ENCODE peak calls at places on chromosome 20, in four cellular contexts. One of them, this sample, is unnamed.

GRCh38 chr20:14127831-14128230 is 132.5 kb downstream of the MACROD2 start:
- DNase-seq in HL-60: no peak
- DNase-seq in AG09319: no peak
- DNase-seq in A549: no peak
- DNase-seq in this sample: no peak

GRCh38 chr20:47304287-47304686 is 52.2 kb downstream of the ZMYND8 start:
- DNase-seq in HL-60: no peak
- DNase-seq in AG09319: no peak
- DNase-seq in A549: no peak
- DNase-seq in this sample: no peak

GRCh38 chr20:24863356-24863755 is 85.7 kb upstream of the CST7 start:
- DNase-seq in HL-60: no peak
- DNase-seq in AG09319: peak
- DNase-seq in A549: no peak
- DNase-seq in this sample: no peak

GRCh38 chr20:39225536-39225935 is 263.4 kb downstream of the DHX35 start:
- DNase-seq in HL-60: no peak
- DNase-seq in AG09319: no peak
- DNase-seq in A549: no peak
- DNase-seq in this sample: no peak

GRCh38 chr20:32201296-32201976 is 6.1 kb downstream of the PLAGL2 start:
- DNase-seq in HL-60: no peak
- DNase-seq in AG09319: no peak
- DNase-seq in A549: no peak
- DNase-seq in this sample: no peak

GRCh38 chr20:650954-651353 is 2.0 kb downstream of the SRXN1 start:
- DNase-seq in HL-60: no peak
- DNase-seq in AG09319: no peak
- DNase-seq in A549: no peak
- DNase-seq in this sample: no peak

GRCh38 chr20:48820649-48820973 is 7.2 kb downstream of the PREX1 start:
- DNase-seq in HL-60: no peak
- DNase-seq in AG09319: no peak
- DNase-seq in A549: no peak
- DNase-seq in this sample: no peak

GRCh38 chr20:53171065-53171464 is 198.9 kb downstream of the TSHZ2 start:
- DNase-seq in HL-60: no peak
- DNase-seq in AG09319: no peak
- DNase-seq in A549: no peak
- DNase-seq in this sample: no peak

GRCh38 chr20:51284161-51284560 is 258.4 kb downstream of the NFATC2 start:
- DNase-seq in HL-60: no peak
- DNase-seq in AG09319: no peak
- DNase-seq in A549: no peak
- DNase-seq in this sample: no peak

GRCh38 chr20:2631228-2631627 is 21.2 kb upstream of the NOP56 start:
- DNase-seq in HL-60: no peak
- DNase-seq in AG09319: no peak
- DNase-seq in A549: no peak
- DNase-seq in this sample: no peak

GRCh38 chr20:39206899-39207564 is 244.9 kb downstream of the DHX35 start:
- DNase-seq in HL-60: no peak
- DNase-seq in AG09319: no peak
- DNase-seq in A549: no peak
- DNase-seq in this sample: no peak

GRCh38 chr20:50193169-50193850 is 2.7 kb downstream of the CEBPB start:
- DNase-seq in HL-60: no peak
- DNase-seq in AG09319: no peak
- DNase-seq in A549: no peak
- DNase-seq in this sample: no peak

GRCh38 chr20:50192364-50193168 is 1.9 kb downstream of the CEBPB start:
- DNase-seq in HL-60: peak
- DNase-seq in AG09319: peak
- DNase-seq in A549: peak
- DNase-seq in this sample: peak

GRCh38 chr20:50195524-50196120 is 5.0 kb downstream of the CEBPB start:
- DNase-seq in HL-60: no peak
- DNase-seq in AG09319: no peak
- DNase-seq in A549: no peak
- DNase-seq in this sample: no peak

GRCh38 chr20:50194831-50195523 is 4.3 kb downstream of the CEBPB start:
- DNase-seq in HL-60: no peak
- DNase-seq in AG09319: no peak
- DNase-seq in A549: no peak
- DNase-seq in this sample: no peak

DNA sequence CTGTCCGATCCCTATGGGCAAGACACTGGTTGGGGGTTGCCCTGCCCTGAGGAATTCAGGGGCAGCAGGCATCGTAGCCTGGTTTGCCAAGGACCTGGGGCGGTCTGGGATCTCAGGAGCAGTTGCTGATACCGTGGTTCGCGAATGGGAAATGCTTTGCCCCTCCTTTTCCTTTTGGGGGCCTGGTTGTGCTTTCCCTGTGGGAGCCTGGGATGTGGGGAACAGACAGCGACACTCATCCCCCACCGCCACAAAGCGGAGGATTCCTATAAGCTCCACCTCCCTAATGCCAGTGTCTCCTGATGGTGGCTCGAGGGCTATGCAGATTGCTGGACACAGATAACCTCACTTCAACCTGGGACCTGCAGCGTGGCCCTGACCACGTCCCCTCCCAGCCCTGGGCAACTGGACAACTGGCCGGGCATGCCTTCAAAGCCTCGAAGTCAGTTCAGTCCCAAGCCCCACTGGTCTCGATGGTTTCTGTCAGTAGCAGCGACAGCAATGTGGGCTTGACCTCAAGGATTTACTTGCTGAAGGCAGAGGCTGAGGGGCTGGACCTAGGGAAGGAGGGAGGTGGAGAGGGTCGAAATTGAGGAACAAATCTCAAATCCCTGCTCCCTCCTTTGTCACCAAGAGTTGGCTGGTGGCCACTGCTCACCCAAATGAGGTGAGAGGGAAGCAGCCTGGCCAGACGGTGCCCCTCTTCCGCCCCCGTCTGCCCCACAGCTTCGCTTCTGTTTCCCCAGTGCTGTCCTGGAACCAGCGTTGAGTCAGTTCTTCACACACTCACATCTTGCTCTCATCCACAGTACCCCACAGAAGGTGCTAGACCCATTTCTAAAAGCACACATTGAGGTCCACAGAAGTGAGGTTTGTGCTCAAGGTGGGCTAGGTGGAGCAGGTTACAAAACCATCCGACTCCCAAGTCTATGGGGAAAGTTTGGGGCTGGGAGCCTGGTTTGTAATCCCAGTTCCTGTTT is 3.5 kb downstream of the CEBPB start:
- DNase-seq in HL-60: no peak
- DNase-seq in AG09319: no peak
- DNase-seq in A549: no peak
- DNase-seq in this sample: no peak
- TF ChIP-seq CTCF in HL-60: no peak
- TF ChIP-seq CTCF in AG09319: no peak
- TF ChIP-seq CTCF in A549: no peak
- TF ChIP-seq CTCF in this sample: no peak

GRCh38 chr20:4682682-4683081 is 39.0 kb upstream of the PRND start:
- DNase-seq in HL-60: no peak
- DNase-seq in AG09319: no peak
- DNase-seq in A549: no peak
- DNase-seq in this sample: no peak

GRCh38 chr20:4681971-4682370 is 39.7 kb upstream of the PRND start:
- DNase-seq in HL-60: no peak
- DNase-seq in AG09319: peak
- DNase-seq in A549: no peak
- DNase-seq in this sample: no peak

GRCh38 chr20:4685923-4686221 is 35.8 kb upstream of the PRND start:
- DNase-seq in HL-60: no peak
- DNase-seq in AG09319: no peak
- DNase-seq in A549: no peak
- DNase-seq in this sample: no peak

GRCh38 chr20:4683261-4683660 is 38.4 kb upstream of the PRND start:
- DNase-seq in HL-60: no peak
- DNase-seq in AG09319: no peak
- DNase-seq in A549: no peak
- DNase-seq in this sample: no peak

GRCh38 chr20:4684837-4685413 is 36.8 kb upstream of the PRND start:
- DNase-seq in HL-60: no peak
- DNase-seq in AG09319: no peak
- DNase-seq in A549: no peak
- DNase-seq in this sample: no peak
- TF ChIP-seq CTCF in HL-60: no peak
- TF ChIP-seq CTCF in AG09319: no peak
- TF ChIP-seq CTCF in A549: no peak
- TF ChIP-seq CTCF in this sample: no peak

GRCh38 chr20:33210371-33210770 is 6.8 kb upstream of the BPIFA3 start:
- DNase-seq in HL-60: no peak
- DNase-seq in AG09319: no peak
- DNase-seq in A549: no peak
- DNase-seq in this sample: no peak

GRCh38 chr20:33209789-33210188 is 7.4 kb upstream of the BPIFA3 start:
- DNase-seq in HL-60: peak
- DNase-seq in AG09319: peak
- DNase-seq in A549: peak
- DNase-seq in this sample: no peak

GRCh38 chr20:33217052-33217451 is at the start of gene BPIFA3:
- DNase-seq in HL-60: no peak
- DNase-seq in AG09319: no peak
- DNase-seq in A549: no peak
- DNase-seq in this sample: no peak

GRCh38 chr20:33211817-33212424 is 5.2 kb upstream of the BPIFA3 start:
- DNase-seq in HL-60: peak
- DNase-seq in AG09319: no peak
- DNase-seq in A549: peak
- DNase-seq in this sample: no peak
- TF ChIP-seq CTCF in HL-60: peak
- TF ChIP-seq CTCF in AG09319: peak
- TF ChIP-seq CTCF in A549: peak
- TF ChIP-seq CTCF in this sample: no peak

GRCh38 chr20:38175221-38176030 is 10.4 kb upstream of the TGM2 start:
- DNase-seq in HL-60: no peak
- DNase-seq in AG09319: no peak
- DNase-seq in A549: no peak
- DNase-seq in this sample: no peak

GRCh38 chr20:38171301-38172010 is 6.4 kb upstream of the TGM2 start:
- DNase-seq in HL-60: no peak
- DNase-seq in AG09319: no peak
- DNase-seq in A549: no peak
- DNase-seq in this sample: no peak

GRCh38 chr20:38170914-38171300 is 5.8 kb upstream of the TGM2 start:
- DNase-seq in HL-60: no peak
- DNase-seq in AG09319: no peak
- DNase-seq in A549: no peak
- DNase-seq in this sample: no peak

GRCh38 chr20:38172344-38172743 is 7.3 kb upstream of the TGM2 start:
- DNase-seq in HL-60: no peak
- DNase-seq in AG09319: no peak
- DNase-seq in A549: peak
- DNase-seq in this sample: no peak

DNA sequence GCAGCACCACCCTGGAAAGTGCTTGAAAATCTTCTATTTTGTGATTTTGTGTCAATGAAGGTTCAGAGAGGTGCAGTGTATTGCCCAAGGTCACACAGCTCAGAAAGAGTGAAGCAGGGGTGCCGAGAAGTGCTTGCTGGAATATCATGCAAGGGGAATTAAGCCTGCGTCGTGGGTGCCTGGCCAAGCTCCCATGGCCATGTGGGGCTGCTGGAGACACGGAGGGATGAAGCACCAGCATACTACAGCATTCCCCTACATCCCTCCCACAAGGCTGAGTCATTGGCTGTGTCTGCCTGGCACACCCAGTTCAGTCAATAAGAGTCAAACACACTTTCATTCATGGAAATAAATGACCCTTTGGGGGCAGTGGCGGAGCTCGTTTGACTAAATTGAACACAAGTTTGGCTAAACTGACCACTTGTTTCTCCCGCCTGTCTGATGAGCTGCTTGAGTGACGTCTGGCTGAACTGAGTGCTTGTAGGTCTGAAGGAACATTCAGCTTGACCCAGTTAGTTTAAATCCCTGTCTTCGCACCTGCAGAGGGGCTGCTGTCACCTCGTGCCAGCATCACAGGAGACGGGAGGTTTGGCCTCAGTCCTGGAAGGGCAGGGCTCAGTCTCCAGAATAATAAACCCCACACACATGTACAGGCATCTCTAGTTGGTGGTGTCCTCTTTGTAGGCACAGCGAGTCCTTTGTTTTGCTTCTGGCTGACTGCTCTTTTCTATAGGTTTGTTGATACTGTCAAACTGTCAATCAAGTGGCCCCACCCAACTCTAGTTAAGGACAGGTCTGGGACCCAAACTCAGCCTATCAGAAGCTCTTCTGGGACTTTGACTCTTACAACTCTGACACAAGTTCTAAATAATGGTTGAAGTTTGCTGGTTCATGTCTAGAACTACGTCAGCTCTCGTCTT is 8.4 kb upstream of the TGM2 start:
- DNase-seq in HL-60: no peak
- DNase-seq in AG09319: peak
- DNase-seq in A549: peak
- DNase-seq in this sample: no peak
- TF ChIP-seq CTCF in HL-60: no peak
- TF ChIP-seq CTCF in AG09319: no peak
- TF ChIP-seq CTCF in A549: peak
- TF ChIP-seq CTCF in this sample: no peak

GRCh38 chr20:45934587-45935415 is at the start of gene PCIF1:
- DNase-seq in HL-60: peak
- DNase-seq in AG09319: peak
- DNase-seq in A549: peak
- DNase-seq in this sample: peak

GRCh38 chr20:45937765-45938164 is 3.3 kb downstream of the PCIF1 start:
- DNase-seq in HL-60: no peak
- DNase-seq in AG09319: no peak
- DNase-seq in A549: no peak
- DNase-seq in this sample: no peak

GRCh38 chr20:45935416-45936046 is 1.0 kb downstream of the PCIF1 start:
- DNase-seq in HL-60: no peak
- DNase-seq in AG09319: no peak
- DNase-seq in A549: peak
- DNase-seq in this sample: no peak

GRCh38 chr20:45934046-45934586 is 367 bp upstream of the PCIF1 start:
- DNase-seq in HL-60: no peak
- DNase-seq in AG09319: no peak
- DNase-seq in A549: peak
- DNase-seq in this sample: no peak

GRCh38 chr20:45933231-45934045 is 1.0 kb upstream of the PCIF1 start:
- DNase-seq in HL-60: peak
- DNase-seq in AG09319: no peak
- DNase-seq in A549: peak
- DNase-seq in this sample: peak
- TF ChIP-seq CTCF in HL-60: no peak
- TF ChIP-seq CTCF in AG09319: peak
- TF ChIP-seq CTCF in A549: peak
- TF ChIP-seq CTCF in this sample: no peak